ENCODE peak calls at places on chromosomes 5 and 9, in nine cellular contexts. K, C, G, D, Y, F, S, W and O are unnamed samples.
A peak's percentile ranks its signal among the peaks of the same experiment; 100 is the strongest.

GRCh38 chr5:116573617-116574431 is 799 bp downstream of the SEMA6A start:
- DNase-seq in C (no peak), G (no peak), D (peak; percentile 76), K (no peak), S (peak; percentile 7), W (no peak), Y (peak; percentile 27), F (peak; percentile 84), O (no peak)

GRCh38 chr5:53891159-53891558 is 330.7 kb downstream of the NDUFS4 start:
- DNase-seq in W (no peak), Y (no peak), D (no peak), S (no peak), G (no peak), F (no peak), K (no peak), C (no peak), O (no peak)

GRCh38 chr5:130571076-130571475 is 594.0 kb downstream of the HINT1 start:
- DNase-seq in K (no peak), D (no peak), F (no peak), C (no peak), W (no peak), G (no peak), Y (no peak), S (no peak), O (no peak)

GRCh38 chr5:39934830-39935229 is 510.1 kb upstream of the DAB2 start:
- DNase-seq in W (no peak), F (no peak), D (no peak), S (no peak), C (no peak), K (no peak), G (no peak), Y (no peak), O (no peak)

GRCh38 chr5:16924201-16924600 is 11.9 kb downstream of the MYO10 start:
- DNase-seq in G (no peak), D (peak; percentile 12), F (no peak), K (no peak), C (no peak), S (no peak), W (no peak), Y (no peak), O (no peak)

GRCh38 chr5:170348069-170348702 is 41.0 kb downstream of the KCNMB1 start:
- DNase-seq in G (no peak), W (no peak), F (no peak), K (no peak), D (no peak), Y (no peak), C (no peak), S (no peak), O (no peak)

GRCh38 chr9:100499460-100499859 is 26.5 kb downstream of the TMEFF1 start:
- DNase-seq in C (no peak), F (no peak), D (no peak), G (no peak), W (no peak), K (no peak), S (no peak), Y (no peak), O (no peak)

GRCh38 chr9:4318741-4319140 is 18.9 kb upstream of the GLIS3 start:
- DNase-seq in W (no peak), F (no peak), G (no peak), C (no peak), K (no peak), S (no peak), Y (no peak), D (no peak), O (no peak)

GRCh38 chr5:125868035-125868434 is 555.2 kb upstream of the GRAMD2B start:
- DNase-seq in C (no peak), S (no peak), D (no peak), Y (no peak), W (no peak), F (no peak), K (no peak), G (no peak), O (no peak)

GRCh38 chr9:683509-684021 is 157.9 kb upstream of the DMRT1 start:
- DNase-seq in C (no peak), G (no peak), S (no peak), W (no peak), D (no peak), F (no peak), K (no peak), Y (no peak), O (no peak)

GRCh38 chr5:74517700-74518099 is 122.8 kb downstream of the ENC1 start:
- DNase-seq in C (no peak), K (no peak), D (no peak), S (no peak), Y (no peak), F (no peak), G (no peak), W (no peak), O (peak; percentile 35)

GRCh38 chr9:97704851-97705250 is 7.7 kb upstream of the XPA start:
- DNase-seq in W (no peak), G (no peak), K (no peak), D (no peak), C (no peak), F (no peak), Y (no peak), S (no peak), O (no peak)

GRCh38 chr9:116051528-116051927 is 102.1 kb upstream of the PAPPA start:
- DNase-seq in G (no peak), W (no peak), Y (no peak), K (no peak), C (no peak), D (no peak), F (no peak), S (no peak), O (no peak)

GRCh38 chr5:82865625-82866024 is 211.6 kb downstream of the TMEM167A start:
- DNase-seq in W (no peak), G (no peak), K (no peak), Y (no peak), D (no peak), C (no peak), F (no peak), S (no peak), O (no peak)

GRCh38 chr9:524008-524407 is 309.3 kb downstream of the DOCK8 start:
- DNase-seq in F (no peak), D (no peak), K (no peak), G (no peak), S (no peak), Y (no peak), C (no peak), W (no peak), O (no peak)

GRCh38 chr5:37554938-37555337 is 175.8 kb downstream of the WDR70 start:
- DNase-seq in D (no peak), G (no peak), F (no peak), S (peak; percentile 22), Y (no peak), C (no peak), W (peak; percentile 25), K (no peak), O (no peak)

GRCh38 chr9:123368023-123368422 is 12.0 kb downstream of the CRB2 start:
- DNase-seq in F (peak; percentile 69), S (no peak), C (no peak), K (no peak), D (no peak), G (no peak), Y (no peak), W (no peak), O (peak; percentile 75)
- TF ChIP-seq POLR2A in F (no peak), S (no peak), C (no peak), K (no peak), D (no peak), G (no peak), Y (no peak), W (no peak), O (no peak)

DNA sequence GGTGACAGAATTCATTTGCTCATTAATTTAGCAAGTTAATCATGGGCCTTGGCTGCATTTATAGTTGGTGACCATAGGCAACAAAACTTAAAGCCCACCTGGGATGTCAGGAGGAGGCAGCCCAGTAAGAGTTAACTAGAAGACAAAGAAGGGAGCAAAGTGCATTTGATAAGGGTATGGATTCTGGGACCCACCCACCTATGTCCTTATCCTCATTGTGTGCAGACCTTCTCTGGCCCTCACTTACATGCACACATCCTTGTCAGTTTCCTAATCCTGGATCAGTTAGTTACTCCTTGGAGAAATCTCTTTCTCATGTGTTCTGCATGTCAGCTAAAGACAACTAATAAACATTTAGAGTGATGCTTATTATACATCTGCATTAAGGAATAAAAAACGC is 24.6 kb downstream of the MEF2C start:
- DNase-seq in C (no peak), S (no peak), F (no peak), Y (no peak), W (no peak), D (no peak), K (no peak), G (no peak), O (no peak)
- TF ChIP-seq POLR2A in C (no peak), S (no peak), F (no peak), Y (no peak), W (no peak), D (no peak), K (no peak), G (no peak), O (no peak)

GRCh38 chr5:149420509-149421371 is 41.6 kb upstream of the IL17B start:
- DNase-seq in C (no peak), F (no peak), D (no peak), G (peak; percentile 81), Y (no peak), W (no peak), S (no peak), K (peak; percentile 34), O (no peak)

GRCh38 chr5:149421372-149421685 is 42.2 kb upstream of the IL17B start:
- DNase-seq in K (no peak), G (peak; percentile 43), W (no peak), S (no peak), Y (no peak), D (no peak), F (no peak), C (no peak), O (no peak)

GRCh38 chr5:149423287-149424268 is 44.5 kb upstream of the IL17B start:
- DNase-seq in W (peak; percentile 47), K (no peak), F (no peak), C (no peak), D (no peak), G (peak; percentile 62), S (no peak), Y (no peak), O (no peak)

GRCh38 chr5:149421834-149422233 is 42.7 kb upstream of the IL17B start:
- DNase-seq in Y (no peak), D (no peak), G (no peak), K (no peak), W (no peak), S (no peak), C (no peak), F (no peak), O (no peak)

GRCh38 chr5:149422429-149423286 is 43.6 kb upstream of the IL17B start:
- DNase-seq in D (peak; percentile 81), Y (peak; percentile 47), S (no peak), W (peak; percentile 74), C (no peak), G (peak; percentile 92), F (no peak), K (no peak), O (no peak)
- TF ChIP-seq POLR2A in D (no peak), Y (peak; percentile 9), S (no peak), W (no peak), C (no peak), G (no peak), F (no peak), K (no peak), O (no peak)

DNA sequence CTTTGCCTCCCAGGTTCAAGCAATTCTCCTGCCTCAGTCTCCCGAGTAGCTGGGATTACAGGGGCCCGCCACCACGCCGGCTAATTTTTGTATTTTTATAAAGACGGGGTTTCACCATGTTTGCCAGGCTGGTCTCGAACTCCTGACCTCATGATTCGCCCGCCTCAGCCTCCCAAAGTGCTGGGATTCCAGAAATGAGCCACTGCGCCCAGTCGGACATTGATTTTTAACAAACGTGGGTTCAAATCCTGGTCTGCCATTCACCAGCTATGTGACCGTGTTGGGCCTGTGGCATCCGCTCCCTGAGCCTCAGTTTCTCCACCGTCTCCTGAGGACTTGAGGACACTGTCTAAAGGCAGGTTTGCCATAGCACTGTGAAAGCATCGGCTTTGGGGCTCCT is 41.8 kb upstream of the NEK6 start:
- DNase-seq in K (peak; percentile 17), F (no peak), D (no peak), S (no peak), Y (no peak), C (no peak), W (no peak), G (no peak), O (no peak)
- TF ChIP-seq POLR2A in K (no peak), F (no peak), D (no peak), S (no peak), Y (no peak), C (no peak), W (no peak), G (no peak), O (no peak)